ENCODE peak calls at places on chromosomes 4 and X, in four cellular contexts. One of them, this sample, is unnamed.
A peak's percentile ranks its signal among the peaks of the same experiment; 100 is the strongest.

GRCh38 chr4:110152386-110152785 is 46.0 kb downstream of the ELOVL6 start:
- DNase-seq in stromal cell of bone marrow: no peak
- DNase-seq in HS-27A: no peak
- DNase-seq in stimulated activated CD8-positive, alpha-beta memory T cell treated with anti-CD3 and anti-CD28 coated beads, Interleukin-7, amount 100 ng/mL, for 1 hour: no peak
- DNase-seq in this sample: no peak

GRCh38 chrX:150984164-150984824 is 1.2 kb downstream of the HMGB3 start:
- DNase-seq in stimulated activated CD8-positive, alpha-beta memory T cell treated with anti-CD3 and anti-CD28 coated beads, Interleukin-7, amount 100 ng/mL, for 1 hour: no peak
- DNase-seq in HS-27A: no peak
- DNase-seq in stromal cell of bone marrow: no peak
- DNase-seq in this sample: no peak

GRCh38 chr4:48905363-48906015 is 1.1 kb downstream of the OCIAD2 start:
- DNase-seq in stimulated activated CD8-positive, alpha-beta memory T cell treated with anti-CD3 and anti-CD28 coated beads, Interleukin-7, amount 100 ng/mL, for 1 hour: no peak
- DNase-seq in stromal cell of bone marrow: peak; percentile 37
- DNase-seq in HS-27A: no peak
- DNase-seq in this sample: no peak

GRCh38 chr4:152106113-152106763 is 345.4 kb upstream of the GATB start:
- DNase-seq in stimulated activated CD8-positive, alpha-beta memory T cell treated with anti-CD3 and anti-CD28 coated beads, Interleukin-7, amount 100 ng/mL, for 1 hour: no peak
- DNase-seq in HS-27A: peak; percentile 94
- DNase-seq in stromal cell of bone marrow: peak; percentile 99
- DNase-seq in this sample: peak; percentile 79

GRCh38 chrX:20197641-20198210 is 56.1 kb upstream of the EIF1AX start:
- DNase-seq in stimulated activated CD8-positive, alpha-beta memory T cell treated with anti-CD3 and anti-CD28 coated beads, Interleukin-7, amount 100 ng/mL, for 1 hour: no peak
- DNase-seq in stromal cell of bone marrow: no peak
- DNase-seq in HS-27A: no peak
- DNase-seq in this sample: no peak

GRCh38 chrX:140439455-140439854 is 65.4 kb downstream of the SOX3 start:
- DNase-seq in stromal cell of bone marrow: no peak
- DNase-seq in stimulated activated CD8-positive, alpha-beta memory T cell treated with anti-CD3 and anti-CD28 coated beads, Interleukin-7, amount 100 ng/mL, for 1 hour: no peak
- DNase-seq in HS-27A: no peak
- DNase-seq in this sample: no peak

GRCh38 chr4:54904953-54905352 is 220.4 kb downstream of the KDR start:
- DNase-seq in stromal cell of bone marrow: no peak
- DNase-seq in HS-27A: no peak
- DNase-seq in stimulated activated CD8-positive, alpha-beta memory T cell treated with anti-CD3 and anti-CD28 coated beads, Interleukin-7, amount 100 ng/mL, for 1 hour: no peak
- DNase-seq in this sample: no peak

GRCh38 chrX:39318497-39319343 is 517.5 kb downstream of the MID1IP1 start:
- DNase-seq in stromal cell of bone marrow: no peak
- DNase-seq in HS-27A: no peak
- DNase-seq in stimulated activated CD8-positive, alpha-beta memory T cell treated with anti-CD3 and anti-CD28 coated beads, Interleukin-7, amount 100 ng/mL, for 1 hour: no peak
- DNase-seq in this sample: no peak

GRCh38 chr4:112147697-112148096 is 2.4 kb downstream of the FAM241A start:
- DNase-seq in stimulated activated CD8-positive, alpha-beta memory T cell treated with anti-CD3 and anti-CD28 coated beads, Interleukin-7, amount 100 ng/mL, for 1 hour: no peak
- DNase-seq in stromal cell of bone marrow: peak; percentile 32
- DNase-seq in HS-27A: no peak
- DNase-seq in this sample: no peak

GRCh38 chr4:168484626-168485025 is 4.3 kb upstream of the DDX60L start:
- DNase-seq in stromal cell of bone marrow: peak; percentile 87
- DNase-seq in HS-27A: no peak
- DNase-seq in stimulated activated CD8-positive, alpha-beta memory T cell treated with anti-CD3 and anti-CD28 coated beads, Interleukin-7, amount 100 ng/mL, for 1 hour: no peak
- DNase-seq in this sample: no peak

GRCh38 chrX:13669246-13669689 is 16.3 kb downstream of the TCEANC start:
- DNase-seq in stromal cell of bone marrow: peak; percentile 89
- DNase-seq in HS-27A: peak; percentile 38
- DNase-seq in stimulated activated CD8-positive, alpha-beta memory T cell treated with anti-CD3 and anti-CD28 coated beads, Interleukin-7, amount 100 ng/mL, for 1 hour: no peak
- DNase-seq in this sample: peak; percentile 78

GRCh38 chr4:40401646-40402045 is 66.5 kb downstream of the CHRNA9 start:
- DNase-seq in HS-27A: no peak
- DNase-seq in stromal cell of bone marrow: no peak
- DNase-seq in stimulated activated CD8-positive, alpha-beta memory T cell treated with anti-CD3 and anti-CD28 coated beads, Interleukin-7, amount 100 ng/mL, for 1 hour: no peak
- DNase-seq in this sample: no peak

GRCh38 chr4:42643685-42644084 is 13.2 kb downstream of the ATP8A1 start:
- DNase-seq in stimulated activated CD8-positive, alpha-beta memory T cell treated with anti-CD3 and anti-CD28 coated beads, Interleukin-7, amount 100 ng/mL, for 1 hour: no peak
- DNase-seq in stromal cell of bone marrow: no peak
- DNase-seq in HS-27A: no peak
- DNase-seq in this sample: no peak

GRCh38 chr4:18518098-18518497 is 496.5 kb upstream of the LCORL start:
- DNase-seq in stimulated activated CD8-positive, alpha-beta memory T cell treated with anti-CD3 and anti-CD28 coated beads, Interleukin-7, amount 100 ng/mL, for 1 hour: no peak
- DNase-seq in HS-27A: no peak
- DNase-seq in stromal cell of bone marrow: no peak
- DNase-seq in this sample: no peak

GRCh38 chr4:5773271-5773555 is 62.2 kb downstream of the EVC start:
- DNase-seq in HS-27A: no peak
- DNase-seq in stromal cell of bone marrow: peak; percentile 50
- DNase-seq in stimulated activated CD8-positive, alpha-beta memory T cell treated with anti-CD3 and anti-CD28 coated beads, Interleukin-7, amount 100 ng/mL, for 1 hour: no peak
- DNase-seq in this sample: no peak

GRCh38 chr4:8101796-8102355 is 56.7 kb downstream of the ABLIM2 start:
- DNase-seq in stromal cell of bone marrow: no peak
- DNase-seq in HS-27A: no peak
- DNase-seq in stimulated activated CD8-positive, alpha-beta memory T cell treated with anti-CD3 and anti-CD28 coated beads, Interleukin-7, amount 100 ng/mL, for 1 hour: no peak
- DNase-seq in this sample: no peak

GRCh38 chr4:37549003-37549402 is 137.2 kb downstream of the RELL1 start:
- DNase-seq in HS-27A: peak; percentile 69
- DNase-seq in stimulated activated CD8-positive, alpha-beta memory T cell treated with anti-CD3 and anti-CD28 coated beads, Interleukin-7, amount 100 ng/mL, for 1 hour: no peak
- DNase-seq in stromal cell of bone marrow: peak; percentile 20
- DNase-seq in this sample: peak; percentile 85

GRCh38 chr4:119898211-119898610 is 168.4 kb downstream of the MAD2L1 start:
- DNase-seq in stromal cell of bone marrow: no peak
- DNase-seq in stimulated activated CD8-positive, alpha-beta memory T cell treated with anti-CD3 and anti-CD28 coated beads, Interleukin-7, amount 100 ng/mL, for 1 hour: no peak
- DNase-seq in HS-27A: no peak
- DNase-seq in this sample: no peak

GRCh38 chr4:28287837-28288236 is 1427.2 kb downstream of the STIM2 start:
- DNase-seq in HS-27A: peak; percentile 97
- DNase-seq in stimulated activated CD8-positive, alpha-beta memory T cell treated with anti-CD3 and anti-CD28 coated beads, Interleukin-7, amount 100 ng/mL, for 1 hour: no peak
- DNase-seq in stromal cell of bone marrow: peak; percentile 96
- DNase-seq in this sample: peak; percentile 99

GRCh38 chr4:88731359-88731758 is 33.7 kb upstream of the NAP1L5 start:
- DNase-seq in stromal cell of bone marrow: no peak
- DNase-seq in HS-27A: no peak
- DNase-seq in stimulated activated CD8-positive, alpha-beta memory T cell treated with anti-CD3 and anti-CD28 coated beads, Interleukin-7, amount 100 ng/mL, for 1 hour: no peak
- DNase-seq in this sample: no peak

GRCh38 chr4:113331811-113332210 is 282.4 kb downstream of the ANK2 start:
- DNase-seq in stimulated activated CD8-positive, alpha-beta memory T cell treated with anti-CD3 and anti-CD28 coated beads, Interleukin-7, amount 100 ng/mL, for 1 hour: no peak
- DNase-seq in HS-27A: no peak
- DNase-seq in stromal cell of bone marrow: no peak
- DNase-seq in this sample: no peak

GRCh38 chrX:17039826-17040225 is 93.4 kb downstream of the REPS2 start:
- DNase-seq in stromal cell of bone marrow: no peak
- DNase-seq in HS-27A: no peak
- DNase-seq in stimulated activated CD8-positive, alpha-beta memory T cell treated with anti-CD3 and anti-CD28 coated beads, Interleukin-7, amount 100 ng/mL, for 1 hour: no peak
- DNase-seq in this sample: no peak

GRCh38 chr4:75629239-75629638 is 1.1 kb downstream of the CDKL2 start:
- DNase-seq in stromal cell of bone marrow: no peak
- DNase-seq in HS-27A: no peak
- DNase-seq in stimulated activated CD8-positive, alpha-beta memory T cell treated with anti-CD3 and anti-CD28 coated beads, Interleukin-7, amount 100 ng/mL, for 1 hour: no peak
- DNase-seq in this sample: no peak

GRCh38 chrX:41127476-41128192 is 42.4 kb downstream of the USP9X start:
- DNase-seq in stromal cell of bone marrow: no peak
- DNase-seq in HS-27A: no peak
- DNase-seq in stimulated activated CD8-positive, alpha-beta memory T cell treated with anti-CD3 and anti-CD28 coated beads, Interleukin-7, amount 100 ng/mL, for 1 hour: no peak
- DNase-seq in this sample: no peak

GRCh38 chr4:6991771-6992557 is 51.2 kb upstream of the TADA2B start:
- DNase-seq in stromal cell of bone marrow: peak; percentile 89
- DNase-seq in HS-27A: no peak
- DNase-seq in stimulated activated CD8-positive, alpha-beta memory T cell treated with anti-CD3 and anti-CD28 coated beads, Interleukin-7, amount 100 ng/mL, for 1 hour: no peak
- DNase-seq in this sample: peak; percentile 78

GRCh38 chr4:20645231-20645630 is 55.0 kb upstream of the PACRGL start:
- DNase-seq in stromal cell of bone marrow: no peak
- DNase-seq in HS-27A: no peak
- DNase-seq in stimulated activated CD8-positive, alpha-beta memory T cell treated with anti-CD3 and anti-CD28 coated beads, Interleukin-7, amount 100 ng/mL, for 1 hour: no peak
- DNase-seq in this sample: no peak

GRCh38 chr4:15197005-15197404 is 194.7 kb downstream of the CPEB2 start:
- DNase-seq in HS-27A: no peak
- DNase-seq in stimulated activated CD8-positive, alpha-beta memory T cell treated with anti-CD3 and anti-CD28 coated beads, Interleukin-7, amount 100 ng/mL, for 1 hour: no peak
- DNase-seq in stromal cell of bone marrow: no peak
- DNase-seq in this sample: no peak

GRCh38 chr4:94926936-94927335 is 169.2 kb downstream of the BMPR1B start:
- DNase-seq in stromal cell of bone marrow: no peak
- DNase-seq in stimulated activated CD8-positive, alpha-beta memory T cell treated with anti-CD3 and anti-CD28 coated beads, Interleukin-7, amount 100 ng/mL, for 1 hour: no peak
- DNase-seq in HS-27A: no peak
- DNase-seq in this sample: no peak